ENCODE peak calls at places on chromosome 15, in four cellular contexts. One of them, this sample, is unnamed.

GRCh38 chr15:78195735-78196201 is 38.6 kb downstream of the ACSBG1 start:
- DNase-seq in heart right ventricle: no peak
- DNase-seq in CD8-positive, alpha-beta T cell: peak; percentile 30
- DNase-seq in lower lobe of right lung: no peak
- DNase-seq in this sample: peak; percentile 70

GRCh38 chr15:68345481-68345880 is 67.9 kb downstream of the FEM1B start:
- DNase-seq in heart right ventricle: no peak
- DNase-seq in CD8-positive, alpha-beta T cell: no peak
- DNase-seq in lower lobe of right lung: no peak
- DNase-seq in this sample: no peak

GRCh38 chr15:69189157-69189556 is 28.7 kb downstream of the GLCE start:
- DNase-seq in heart right ventricle: no peak
- DNase-seq in CD8-positive, alpha-beta T cell: no peak
- DNase-seq in lower lobe of right lung: no peak
- DNase-seq in this sample: no peak

GRCh38 chr15:68592054-68592453 is 13.3 kb downstream of the CORO2B start:
- DNase-seq in heart right ventricle: no peak
- DNase-seq in CD8-positive, alpha-beta T cell: no peak
- DNase-seq in lower lobe of right lung: no peak
- DNase-seq in this sample: peak; percentile 41

GRCh38 chr15:63291507-63291906 is 14.1 kb downstream of the APH1B start:
- DNase-seq in heart right ventricle: no peak
- DNase-seq in CD8-positive, alpha-beta T cell: no peak
- DNase-seq in lower lobe of right lung: no peak
- DNase-seq in this sample: no peak

GRCh38 chr15:60573936-60574335 is 95.0 kb upstream of the ICE2 start:
- DNase-seq in heart right ventricle: no peak
- DNase-seq in CD8-positive, alpha-beta T cell: no peak
- DNase-seq in lower lobe of right lung: no peak
- DNase-seq in this sample: no peak

GRCh38 chr15:50265620-50266019 is at the start of gene HDC:
- DNase-seq in heart right ventricle: no peak
- DNase-seq in CD8-positive, alpha-beta T cell: no peak
- DNase-seq in lower lobe of right lung: no peak
- DNase-seq in this sample: no peak

GRCh38 chr15:66404532-66404931 is 17.8 kb downstream of the MAP2K1 start:
- DNase-seq in heart right ventricle: no peak
- DNase-seq in CD8-positive, alpha-beta T cell: no peak
- DNase-seq in lower lobe of right lung: no peak
- DNase-seq in this sample: no peak

GRCh38 chr15:87851497-87851896 is 405.0 kb downstream of the NTRK3 start:
- DNase-seq in heart right ventricle: peak; percentile 16
- DNase-seq in CD8-positive, alpha-beta T cell: no peak
- DNase-seq in lower lobe of right lung: no peak
- DNase-seq in this sample: no peak

GRCh38 chr15:71610991-71611720 is 199.2 kb upstream of the NR2E3 start:
- DNase-seq in heart right ventricle: no peak
- DNase-seq in CD8-positive, alpha-beta T cell: no peak
- DNase-seq in lower lobe of right lung: no peak
- DNase-seq in this sample: no peak
- H3K4me3 ChIP-seq in heart right ventricle: no peak overlapping the region
- H3K4me3 ChIP-seq in CD8-positive, alpha-beta T cell: no peak overlapping the region
- H3K4me3 ChIP-seq in lower lobe of right lung: no peak overlapping the region
- H3K4me3 ChIP-seq in this sample: no peak overlapping the region

GRCh38 chr15:83920115-83920514 is 266.2 kb downstream of the ADAMTSL3 start:
- DNase-seq in heart right ventricle: no peak
- DNase-seq in CD8-positive, alpha-beta T cell: no peak
- DNase-seq in lower lobe of right lung: no peak
- DNase-seq in this sample: no peak

GRCh38 chr15:83918011-83918410 is 264.1 kb downstream of the ADAMTSL3 start:
- DNase-seq in heart right ventricle: no peak
- DNase-seq in CD8-positive, alpha-beta T cell: no peak
- DNase-seq in lower lobe of right lung: no peak
- DNase-seq in this sample: no peak

GRCh38 chr15:83922895-83923294 is 269.0 kb downstream of the ADAMTSL3 start:
- DNase-seq in heart right ventricle: no peak
- DNase-seq in CD8-positive, alpha-beta T cell: no peak
- DNase-seq in lower lobe of right lung: no peak
- DNase-seq in this sample: no peak

GRCh38 chr15:83917432-83917831 is 263.5 kb downstream of the ADAMTSL3 start:
- DNase-seq in heart right ventricle: no peak
- DNase-seq in CD8-positive, alpha-beta T cell: no peak
- DNase-seq in lower lobe of right lung: no peak
- DNase-seq in this sample: no peak

GRCh38 chr15:83919319-83919830 is 265.5 kb downstream of the ADAMTSL3 start:
- DNase-seq in heart right ventricle: no peak
- DNase-seq in CD8-positive, alpha-beta T cell: no peak
- DNase-seq in lower lobe of right lung: no peak
- DNase-seq in this sample: no peak
- H3K4me3 ChIP-seq in heart right ventricle: no peak overlapping the region
- H3K4me3 ChIP-seq in CD8-positive, alpha-beta T cell: no peak overlapping the region
- H3K4me3 ChIP-seq in lower lobe of right lung: no peak overlapping the region
- H3K4me3 ChIP-seq in this sample: no peak overlapping the region

GRCh38 chr15:40437754-40438687 is 2.7 kb upstream of the BAHD1 start:
- DNase-seq in heart right ventricle: no peak
- DNase-seq in CD8-positive, alpha-beta T cell: no peak
- DNase-seq in lower lobe of right lung: no peak
- DNase-seq in this sample: no peak
- H3K4me3 ChIP-seq in heart right ventricle: no peak overlapping the region
- H3K4me3 ChIP-seq in CD8-positive, alpha-beta T cell: no peak overlapping the region
- H3K4me3 ChIP-seq in lower lobe of right lung: no peak overlapping the region
- H3K4me3 ChIP-seq in this sample: no peak overlapping the region

GRCh38 chr15:80744411-80744810 is 34.8 kb upstream of the CEMIP start:
- DNase-seq in heart right ventricle: no peak
- DNase-seq in CD8-positive, alpha-beta T cell: no peak
- DNase-seq in lower lobe of right lung: no peak
- DNase-seq in this sample: no peak
- H3K4me3 ChIP-seq in heart right ventricle: no peak overlapping the region
- H3K4me3 ChIP-seq in CD8-positive, alpha-beta T cell: no peak overlapping the region
- H3K4me3 ChIP-seq in lower lobe of right lung: no peak overlapping the region
- H3K4me3 ChIP-seq in this sample: no peak overlapping the region

DNA sequence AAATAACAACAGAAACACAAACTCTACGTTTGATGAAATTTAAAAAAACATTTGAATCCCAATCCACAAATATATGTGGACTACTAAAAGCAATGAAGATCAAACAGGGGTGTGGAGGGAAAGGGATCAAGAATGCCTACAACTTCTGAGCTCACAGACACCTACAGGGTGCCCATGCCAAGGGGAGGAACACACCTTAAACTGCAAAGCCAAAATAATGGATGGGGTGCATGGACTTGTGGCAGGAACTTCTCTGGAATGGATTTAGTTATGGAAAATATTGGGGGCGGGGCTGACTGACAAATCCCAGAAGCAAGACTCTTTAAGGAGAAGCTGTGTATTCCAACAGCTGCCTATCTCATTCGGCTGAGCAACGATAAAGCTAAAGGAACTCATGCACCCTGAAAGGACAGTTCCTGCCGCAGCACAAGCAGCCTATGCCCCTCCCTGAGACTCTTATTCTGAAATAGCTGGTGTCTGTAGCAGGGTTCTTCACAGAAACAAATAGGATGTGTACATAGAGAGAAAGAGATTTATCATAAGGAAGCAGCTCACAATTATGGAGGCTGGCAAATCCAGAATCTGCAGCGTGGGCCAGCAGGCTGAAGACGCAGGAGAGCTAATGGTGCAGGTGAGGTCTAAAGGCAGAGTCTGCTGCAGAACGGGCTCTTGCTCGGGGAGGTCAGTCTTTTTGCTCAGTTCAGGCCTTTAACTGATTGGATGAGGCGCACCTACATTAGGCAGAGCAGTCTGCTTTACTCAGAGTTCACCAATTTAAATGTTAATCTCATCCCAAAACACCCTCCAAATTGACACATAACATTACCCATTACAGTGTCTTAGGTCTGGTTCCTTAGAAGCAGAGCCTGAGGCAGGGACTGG is 24.5 kb upstream of the PLA2G4D start:
- DNase-seq in heart right ventricle: no peak
- DNase-seq in CD8-positive, alpha-beta T cell: no peak
- DNase-seq in lower lobe of right lung: no peak
- DNase-seq in this sample: no peak
- H3K4me3 ChIP-seq in heart right ventricle: no peak overlapping the region
- H3K4me3 ChIP-seq in CD8-positive, alpha-beta T cell: no peak overlapping the region
- H3K4me3 ChIP-seq in lower lobe of right lung: no peak overlapping the region
- H3K4me3 ChIP-seq in this sample: no peak overlapping the region